ENCODE peak calls at places on chromosomes 4 and X, in nine cellular contexts. One of them, this sample, is unnamed.

GRCh38 chr4:141425124-141425523 is 204.4 kb downstream of the ZNF330 start:
- DNase-seq in ELF-1: no peak
- DNase-seq in left lobe of liver: no peak
- DNase-seq in HEK293T: no peak
- DNase-seq in activated T-cell treated with anti-CD3 and anti-CD28 coated beads, Interleukin-2, amount 50 U/mL, for 24 hours: no peak
- DNase-seq in stromal cell of bone marrow: no peak
- DNase-seq in DMS79 treated with DMSO at 0.1 percent for 48 hours: no peak
- DNase-seq in HFFc6: peak; percentile 62
- DNase-seq in GM13976: no peak
- DNase-seq in this sample: no peak

GRCh38 chr4:149183638-149184037 is 632.0 kb downstream of the IQCM start:
- DNase-seq in ELF-1: peak; percentile 48
- DNase-seq in left lobe of liver: no peak
- DNase-seq in HEK293T: no peak
- DNase-seq in activated T-cell treated with anti-CD3 and anti-CD28 coated beads, Interleukin-2, amount 50 U/mL, for 24 hours: no peak
- DNase-seq in stromal cell of bone marrow: no peak
- DNase-seq in DMS79 treated with DMSO at 0.1 percent for 48 hours: no peak
- DNase-seq in HFFc6: no peak
- DNase-seq in GM13976: no peak
- DNase-seq in this sample: no peak

GRCh38 chr4:46937493-46937892 is 28.4 kb upstream of the COX7B2 start:
- DNase-seq in ELF-1: no peak
- DNase-seq in left lobe of liver: no peak
- DNase-seq in HEK293T: no peak
- DNase-seq in activated T-cell treated with anti-CD3 and anti-CD28 coated beads, Interleukin-2, amount 50 U/mL, for 24 hours: no peak
- DNase-seq in stromal cell of bone marrow: no peak
- DNase-seq in DMS79 treated with DMSO at 0.1 percent for 48 hours: no peak
- DNase-seq in HFFc6: no peak
- DNase-seq in GM13976: no peak
- DNase-seq in this sample: no peak

GRCh38 chr4:44927361-44928061 is 201.2 kb upstream of the GNPDA2 start:
- DNase-seq in ELF-1: no peak
- DNase-seq in left lobe of liver: no peak
- DNase-seq in HEK293T: peak; percentile 5
- DNase-seq in activated T-cell treated with anti-CD3 and anti-CD28 coated beads, Interleukin-2, amount 50 U/mL, for 24 hours: no peak
- DNase-seq in stromal cell of bone marrow: peak; percentile 2
- DNase-seq in DMS79 treated with DMSO at 0.1 percent for 48 hours: no peak
- DNase-seq in HFFc6: peak; percentile 3
- DNase-seq in GM13976: no peak
- DNase-seq in this sample: no peak

GRCh38 chr4:144861471-144861870 is 215.5 kb downstream of the HHIP start:
- DNase-seq in ELF-1: no peak
- DNase-seq in left lobe of liver: no peak
- DNase-seq in HEK293T: no peak
- DNase-seq in activated T-cell treated with anti-CD3 and anti-CD28 coated beads, Interleukin-2, amount 50 U/mL, for 24 hours: no peak
- DNase-seq in stromal cell of bone marrow: no peak
- DNase-seq in DMS79 treated with DMSO at 0.1 percent for 48 hours: no peak
- DNase-seq in HFFc6: no peak
- DNase-seq in GM13976: no peak
- DNase-seq in this sample: no peak

GRCh38 chr4:155529197-155529596 is 137.5 kb upstream of the GUCY1A1 start:
- DNase-seq in ELF-1: no peak
- DNase-seq in left lobe of liver: no peak
- DNase-seq in HEK293T: no peak
- DNase-seq in activated T-cell treated with anti-CD3 and anti-CD28 coated beads, Interleukin-2, amount 50 U/mL, for 24 hours: no peak
- DNase-seq in stromal cell of bone marrow: no peak
- DNase-seq in DMS79 treated with DMSO at 0.1 percent for 48 hours: no peak
- DNase-seq in HFFc6: peak; percentile 5
- DNase-seq in GM13976: peak; percentile 21
- DNase-seq in this sample: no peak

GRCh38 chr4:154349829-154350228 is 141.8 kb downstream of the DCHS2 start:
- DNase-seq in ELF-1: no peak
- DNase-seq in left lobe of liver: no peak
- DNase-seq in HEK293T: peak; percentile 21
- DNase-seq in activated T-cell treated with anti-CD3 and anti-CD28 coated beads, Interleukin-2, amount 50 U/mL, for 24 hours: no peak
- DNase-seq in stromal cell of bone marrow: no peak
- DNase-seq in DMS79 treated with DMSO at 0.1 percent for 48 hours: no peak
- DNase-seq in HFFc6: no peak
- DNase-seq in GM13976: no peak
- DNase-seq in this sample: no peak

GRCh38 chr4:8160572-8160971 is 2.0 kb upstream of the ABLIM2 start:
- DNase-seq in ELF-1: no peak
- DNase-seq in left lobe of liver: no peak
- DNase-seq in HEK293T: no peak
- DNase-seq in activated T-cell treated with anti-CD3 and anti-CD28 coated beads, Interleukin-2, amount 50 U/mL, for 24 hours: no peak
- DNase-seq in stromal cell of bone marrow: no peak
- DNase-seq in DMS79 treated with DMSO at 0.1 percent for 48 hours: no peak
- DNase-seq in HFFc6: no peak
- DNase-seq in GM13976: no peak
- DNase-seq in this sample: no peak

GRCh38 chr4:13765535-13765934 is 138.0 kb upstream of the BOD1L1 start:
- DNase-seq in ELF-1: no peak
- DNase-seq in left lobe of liver: no peak
- DNase-seq in HEK293T: no peak
- DNase-seq in activated T-cell treated with anti-CD3 and anti-CD28 coated beads, Interleukin-2, amount 50 U/mL, for 24 hours: no peak
- DNase-seq in stromal cell of bone marrow: no peak
- DNase-seq in DMS79 treated with DMSO at 0.1 percent for 48 hours: no peak
- DNase-seq in HFFc6: no peak
- DNase-seq in GM13976: no peak
- DNase-seq in this sample: no peak

GRCh38 chr4:73885570-73886230 is 16.5 kb downstream of the CXCL1 start:
- DNase-seq in ELF-1: no peak
- DNase-seq in left lobe of liver: no peak
- DNase-seq in HEK293T: no peak
- DNase-seq in activated T-cell treated with anti-CD3 and anti-CD28 coated beads, Interleukin-2, amount 50 U/mL, for 24 hours: no peak
- DNase-seq in stromal cell of bone marrow: no peak
- DNase-seq in DMS79 treated with DMSO at 0.1 percent for 48 hours: no peak
- DNase-seq in HFFc6: peak; percentile 21
- DNase-seq in GM13976: no peak
- DNase-seq in this sample: no peak

GRCh38 chrX:57451426-57452020 is 140.3 kb upstream of the ZXDB start:
- DNase-seq in ELF-1: no peak
- DNase-seq in left lobe of liver: no peak
- DNase-seq in HEK293T: no peak
- DNase-seq in activated T-cell treated with anti-CD3 and anti-CD28 coated beads, Interleukin-2, amount 50 U/mL, for 24 hours: no peak
- DNase-seq in stromal cell of bone marrow: no peak
- DNase-seq in DMS79 treated with DMSO at 0.1 percent for 48 hours: no peak
- DNase-seq in HFFc6: no peak
- DNase-seq in GM13976: no peak
- DNase-seq in this sample: no peak

GRCh38 chr4:148227147-148227546 is 215.1 kb downstream of the NR3C2 start:
- DNase-seq in ELF-1: no peak
- DNase-seq in left lobe of liver: no peak
- DNase-seq in HEK293T: no peak
- DNase-seq in activated T-cell treated with anti-CD3 and anti-CD28 coated beads, Interleukin-2, amount 50 U/mL, for 24 hours: no peak
- DNase-seq in stromal cell of bone marrow: no peak
- DNase-seq in DMS79 treated with DMSO at 0.1 percent for 48 hours: no peak
- DNase-seq in HFFc6: no peak
- DNase-seq in GM13976: no peak
- DNase-seq in this sample: no peak

GRCh38 chr4:138875886-138876608 is 139.5 kb upstream of the NOCT start:
- DNase-seq in ELF-1: peak; percentile 72
- DNase-seq in left lobe of liver: no peak
- DNase-seq in HEK293T: no peak
- DNase-seq in activated T-cell treated with anti-CD3 and anti-CD28 coated beads, Interleukin-2, amount 50 U/mL, for 24 hours: no peak
- DNase-seq in stromal cell of bone marrow: no peak
- DNase-seq in DMS79 treated with DMSO at 0.1 percent for 48 hours: no peak
- DNase-seq in HFFc6: peak; percentile 73
- DNase-seq in GM13976: no peak
- DNase-seq in this sample: peak; percentile 88

GRCh38 chr4:6435010-6435409 is 37.4 kb downstream of the PPP2R2C start:
- DNase-seq in ELF-1: no peak
- DNase-seq in left lobe of liver: no peak
- DNase-seq in HEK293T: no peak
- DNase-seq in activated T-cell treated with anti-CD3 and anti-CD28 coated beads, Interleukin-2, amount 50 U/mL, for 24 hours: no peak
- DNase-seq in stromal cell of bone marrow: no peak
- DNase-seq in DMS79 treated with DMSO at 0.1 percent for 48 hours: no peak
- DNase-seq in HFFc6: no peak
- DNase-seq in GM13976: no peak
- DNase-seq in this sample: no peak

GRCh38 chr4:7845493-7846124 is 94.1 kb downstream of the AFAP1 start:
- DNase-seq in ELF-1: peak; percentile 32
- DNase-seq in left lobe of liver: no peak
- DNase-seq in HEK293T: no peak
- DNase-seq in activated T-cell treated with anti-CD3 and anti-CD28 coated beads, Interleukin-2, amount 50 U/mL, for 24 hours: no peak
- DNase-seq in stromal cell of bone marrow: no peak
- DNase-seq in DMS79 treated with DMSO at 0.1 percent for 48 hours: no peak
- DNase-seq in HFFc6: no peak
- DNase-seq in GM13976: no peak
- DNase-seq in this sample: no peak

GRCh38 chrX:49308604-49309269 is 5.3 kb downstream of the GAGE10 start:
- DNase-seq in ELF-1: peak; percentile 18
- DNase-seq in left lobe of liver: no peak
- DNase-seq in HEK293T: no peak
- DNase-seq in activated T-cell treated with anti-CD3 and anti-CD28 coated beads, Interleukin-2, amount 50 U/mL, for 24 hours: no peak
- DNase-seq in stromal cell of bone marrow: no peak
- DNase-seq in DMS79 treated with DMSO at 0.1 percent for 48 hours: no peak
- DNase-seq in HFFc6: no peak
- DNase-seq in GM13976: no peak
- DNase-seq in this sample: no peak

GRCh38 chr4:120709986-120710385 is 212.5 kb downstream of the PRDM5 start:
- DNase-seq in ELF-1: no peak
- DNase-seq in left lobe of liver: no peak
- DNase-seq in HEK293T: no peak
- DNase-seq in activated T-cell treated with anti-CD3 and anti-CD28 coated beads, Interleukin-2, amount 50 U/mL, for 24 hours: no peak
- DNase-seq in stromal cell of bone marrow: peak; percentile 28
- DNase-seq in DMS79 treated with DMSO at 0.1 percent for 48 hours: no peak
- DNase-seq in HFFc6: peak; percentile 54
- DNase-seq in GM13976: no peak
- DNase-seq in this sample: no peak

GRCh38 chrX:9033989-9034388 is at the start of gene FAM9B:
- DNase-seq in ELF-1: no peak
- DNase-seq in left lobe of liver: no peak
- DNase-seq in HEK293T: no peak
- DNase-seq in activated T-cell treated with anti-CD3 and anti-CD28 coated beads, Interleukin-2, amount 50 U/mL, for 24 hours: no peak
- DNase-seq in stromal cell of bone marrow: no peak
- DNase-seq in DMS79 treated with DMSO at 0.1 percent for 48 hours: no peak
- DNase-seq in HFFc6: no peak
- DNase-seq in GM13976: no peak
- DNase-seq in this sample: no peak